ENCODE peak calls at places on chromosomes 3 and 15, in ten cellular contexts. L is psoas muscle, F is foreskin fibroblast, J is upper lobe of right lung, V is astrocyte of the cerebellum, W is heart right ventricle, Y is cardiac fibroblast, E is fibroblast of lung, T is hepatocyte, X is uterus. U is an unnamed sample.

GRCh38 chr3:66419053-66419440 is 81.8 kb downstream of the LRIG1 start:
- DNase-seq in L (no peak), F (no peak), J (no peak), V (no peak), W (no peak), Y (no peak), E (no peak), T (no peak), X (no peak), U (no peak)

GRCh38 chr3:13385373-13385965 is 34.7 kb downstream of the NUP210 start:
- DNase-seq in L (no peak), F (no peak), J (no peak), V (no peak), W (no peak), Y (no peak), E (peak), T (no peak), X (no peak), U (no peak)

GRCh38 chr3:50125541-50126286 is 29.4 kb upstream of the SEMA3F start:
- DNase-seq in L (no peak), F (no peak), J (peak), V (no peak), W (no peak), Y (no peak), E (no peak), T (no peak), X (no peak), U (no peak)

GRCh38 chr3:11583638-11584046 is 60.1 kb downstream of the VGLL4 start:
- DNase-seq in L (no peak), F (no peak), J (no peak), V (no peak), W (no peak), Y (peak), E (peak), T (no peak), X (no peak), U (no peak)

GRCh38 chr3:171420667-171421066 is 39.5 kb downstream of the TNIK start:
- DNase-seq in L (no peak), F (no peak), J (no peak), V (no peak), W (no peak), Y (peak), E (peak), T (no peak), X (no peak), U (no peak)

GRCh38 chr3:30693470-30694120 is 87.2 kb downstream of the TGFBR2 start:
- DNase-seq in L (no peak), F (peak), J (no peak), V (peak), W (no peak), Y (peak), E (peak), T (peak), X (peak), U (no peak)

GRCh38 chr3:17810759-17811158 is 68.3 kb upstream of the TBC1D5 start:
- DNase-seq in L (no peak), F (peak), J (no peak), V (no peak), W (no peak), Y (peak), E (peak), T (no peak), X (no peak), U (no peak)

GRCh38 chr15:39397883-39398282 is 183.0 kb upstream of the THBS1 start:
- DNase-seq in L (no peak), F (no peak), J (no peak), V (no peak), W (no peak), Y (no peak), E (peak), T (no peak), X (no peak), U (no peak)

GRCh38 chr15:50814634-50815033 is 49.1 kb upstream of the SPPL2A start:
- DNase-seq in L (no peak), F (no peak), J (no peak), V (no peak), W (no peak), Y (no peak), E (no peak), T (no peak), X (no peak), U (no peak)

GRCh38 chr3:159837725-159838124 is 150.9 kb upstream of the IL12A start:
- DNase-seq in L (no peak), F (no peak), J (no peak), V (no peak), W (no peak), Y (no peak), E (peak), T (no peak), X (no peak), U (no peak)

GRCh38 chr3:117036259-117036799 is 326.8 kb downstream of the TUSC7 start:
- DNase-seq in L (no peak), F (peak), J (no peak), V (no peak), W (no peak), Y (peak), E (peak), T (peak), X (peak), U (peak)

GRCh38 chr15:69664572-69665326 is 212.1 kb downstream of the RPLP1 start:
- DNase-seq in L (no peak), F (no peak), J (no peak), V (no peak), W (no peak), Y (no peak), E (no peak), T (no peak), X (no peak), U (no peak)

GRCh38 chr3:172516318-172517214 is 6.7 kb downstream of the TNFSF10 start:
- DNase-seq in L (peak), F (peak), J (no peak), V (peak), W (peak), Y (peak), E (peak), T (peak), X (peak), U (no peak)

GRCh38 chr3:115790759-115791158 is 167.4 kb downstream of the GAP43 start:
- DNase-seq in L (no peak), F (peak), J (no peak), V (peak), W (no peak), Y (peak), E (peak), T (peak), X (no peak), U (peak)

GRCh38 chr15:22933641-22934061 is 46.5 kb downstream of the CYFIP1 start:
- DNase-seq in L (no peak), F (no peak), J (no peak), V (peak), W (no peak), Y (no peak), E (peak), T (no peak), X (no peak), U (no peak)

GRCh38 chr3:139136459-139137190 is 91.9 kb upstream of the PRR23C start:
- DNase-seq in L (no peak), F (no peak), J (no peak), V (no peak), W (no peak), Y (no peak), E (no peak), T (no peak), X (no peak), U (no peak)

GRCh38 chr3:46110701-46111493 is 83.6 kb upstream of the XCR1 start:
- DNase-seq in L (no peak), F (peak), J (no peak), V (peak), W (no peak), Y (peak), E (peak), T (peak), X (no peak), U (peak)

GRCh38 chr15:48396020-48396419 is 64.8 kb downstream of the DUT start:
- DNase-seq in L (no peak), F (no peak), J (no peak), V (no peak), W (no peak), Y (no peak), E (no peak), T (no peak), X (no peak), U (no peak)

GRCh38 chr3:16982439-16982838 is 97.7 kb downstream of the PLCL2 start:
- DNase-seq in L (no peak), F (no peak), J (no peak), V (no peak), W (no peak), Y (no peak), E (no peak), T (no peak), X (no peak), U (no peak)

GRCh38 chr3:184880616-184881015 is 68.7 kb downstream of the VPS8 start:
- DNase-seq in L (no peak), F (no peak), J (no peak), V (no peak), W (no peak), Y (no peak), E (peak), T (no peak), X (no peak), U (no peak)

GRCh38 chr3:151875759-151876158 is 2.3 kb downstream of the SUCNR1 start:
- DNase-seq in L (no peak), F (no peak), J (no peak), V (no peak), W (no peak), Y (no peak), E (no peak), T (peak), X (no peak), U (no peak)

GRCh38 chr15:74319596-74320357 is 47.7 kb downstream of the CYP11A1 start:
- DNase-seq in L (peak), F (no peak), J (no peak), V (no peak), W (peak), Y (peak), E (no peak), T (no peak), X (no peak), U (no peak)

GRCh38 chr3:133494469-133494868 is 79.0 kb upstream of the CDV3 start:
- DNase-seq in L (no peak), F (no peak), J (no peak), V (no peak), W (no peak), Y (peak), E (peak), T (no peak), X (no peak), U (no peak)

GRCh38 chr15:85339976-85340665 is 40.3 kb upstream of the AKAP13 start:
- DNase-seq in L (no peak), F (no peak), J (no peak), V (no peak), W (no peak), Y (no peak), E (peak), T (no peak), X (no peak), U (no peak)

GRCh38 chr3:115330406-115330805 is 183.3 kb upstream of the ZBTB20 start:
- DNase-seq in L (no peak), F (peak), J (no peak), V (peak), W (no peak), Y (peak), E (peak), T (no peak), X (no peak), U (peak)

GRCh38 chr3:113247664-113248458 is 36.5 kb downstream of the BOC start:
- DNase-seq in L (no peak), F (no peak), J (no peak), V (no peak), W (no peak), Y (peak), E (no peak), T (no peak), X (peak), U (no peak)

GRCh38 chr3:120498947-120499346 is 48.2 kb upstream of the FSTL1 start:
- DNase-seq in L (no peak), F (peak), J (no peak), V (peak), W (no peak), Y (peak), E (peak), T (peak), X (peak), U (peak)

GRCh38 chr3:197996855-197997254 is 36.8 kb downstream of the LMLN start:
- DNase-seq in L (no peak), F (no peak), J (no peak), V (no peak), W (no peak), Y (no peak), E (no peak), T (no peak), X (no peak), U (no peak)

GRCh38 chr15:39243396-39243795 is 337.5 kb upstream of the THBS1 start:
- DNase-seq in L (no peak), F (no peak), J (no peak), V (no peak), W (no peak), Y (no peak), E (peak), T (no peak), X (no peak), U (no peak)

GRCh38 chr3:62562017-62562416 is 188.7 kb upstream of the FEZF2 start:
- DNase-seq in L (no peak), F (peak), J (no peak), V (peak), W (no peak), Y (peak), E (peak), T (no peak), X (no peak), U (peak)

GRCh38 chr3:42819351-42819965 is 10.2 kb downstream of the ACKR2 start:
- DNase-seq in L (no peak), F (no peak), J (no peak), V (no peak), W (no peak), Y (no peak), E (no peak), T (peak), X (no peak), U (no peak)

GRCh38 chr15:101193063-101193712 is 58.7 kb downstream of the CHSY1 start:
- DNase-seq in L (peak), F (no peak), J (no peak), V (no peak), W (peak), Y (peak), E (no peak), T (no peak), X (no peak), U (no peak)

GRCh38 chr15:53527996-53528395 is 231.5 kb downstream of the WDR72 start:
- DNase-seq in L (no peak), F (no peak), J (no peak), V (no peak), W (no peak), Y (no peak), E (no peak), T (no peak), X (no peak), U (no peak)

GRCh38 chr3:127694467-127695215 is 21.9 kb downstream of the ABTB1 start:
- DNase-seq in L (peak), F (no peak), J (peak), V (no peak), W (peak), Y (no peak), E (peak), T (no peak), X (no peak), U (no peak)

GRCh38 chr3:135803291-135803690 is 162.2 kb upstream of the PPP2R3A start:
- DNase-seq in L (no peak), F (no peak), J (no peak), V (no peak), W (no peak), Y (no peak), E (peak), T (no peak), X (no peak), U (no peak)

GRCh38 chr3:178585439-178585838 is 49.2 kb downstream of the KCNMB2 start:
- DNase-seq in L (no peak), F (no peak), J (no peak), V (no peak), W (no peak), Y (no peak), E (no peak), T (no peak), X (no peak), U (no peak)
- TF ChIP-seq CTCF in L (no peak), F (no peak), J (no peak), V (no peak), W (no peak), Y (no peak), E (no peak), T (no peak), X (no peak), U (no peak)

DNA sequence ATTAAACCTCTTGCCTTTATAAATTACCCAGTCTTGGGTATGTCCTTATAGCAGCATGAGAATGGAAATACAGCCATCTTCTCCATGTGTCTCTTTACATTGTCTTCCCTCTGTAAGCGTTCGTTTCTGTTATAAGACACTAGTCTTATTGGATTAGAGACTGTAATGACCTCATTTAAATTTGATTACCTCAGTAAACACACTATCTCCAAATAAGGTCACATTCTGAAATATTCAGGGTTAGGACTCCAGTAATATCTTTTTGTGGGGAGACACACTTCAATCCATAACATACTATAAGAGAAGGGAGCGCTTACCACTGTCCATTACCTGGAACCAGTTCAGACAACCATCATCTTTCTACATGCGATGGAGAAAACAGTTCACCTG is 34.3 kb upstream of the CD47 start:
- DNase-seq in L (no peak), F (no peak), J (no peak), V (no peak), W (no peak), Y (no peak), E (no peak), T (no peak), X (no peak), U (no peak)
- H3K4me3 ChIP-seq in L (no peak), F (no peak), J (no peak), V (no peak), W (no peak), Y (no peak), E (no peak), T (no peak), X (no peak), U (no peak)

DNA sequence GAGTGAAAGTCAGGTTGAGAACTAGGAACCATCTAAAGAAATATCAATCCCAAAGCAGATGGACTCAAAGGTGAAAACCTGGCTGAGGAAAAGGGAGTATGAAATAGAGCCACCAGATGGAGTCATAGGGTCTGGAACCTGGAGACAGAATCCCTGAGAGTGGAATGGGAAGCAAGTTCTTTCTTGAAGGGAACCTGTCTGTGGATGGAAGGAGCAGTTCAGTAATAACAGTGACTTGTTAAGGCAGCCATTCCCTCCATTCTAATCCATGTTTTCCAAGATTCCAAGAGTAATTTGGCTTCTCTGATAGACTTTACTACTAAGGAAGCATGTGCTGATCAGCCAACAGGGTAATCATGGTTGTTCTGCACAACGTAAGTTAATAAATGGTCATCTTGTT is 22.5 kb upstream of the AQP9 start:
- DNase-seq in L (no peak), F (no peak), J (no peak), V (no peak), W (no peak), Y (peak), E (no peak), T (peak), X (no peak), U (no peak)
- TF ChIP-seq CTCF in L (no peak), F (peak), J (peak), V (peak), W (peak), Y (peak), E (peak), T (peak), X (no peak), U (peak)

GRCh38 chr15:91855241-91855640 is 1.7 kb downstream of the SLCO3A1 start:
- DNase-seq in L (no peak), F (no peak), J (no peak), V (no peak), W (no peak), Y (no peak), E (no peak), T (no peak), X (no peak), U (no peak)

GRCh38 chr15:91855684-91856553 is 2.4 kb downstream of the SLCO3A1 start:
- DNase-seq in L (no peak), F (no peak), J (peak), V (no peak), W (no peak), Y (no peak), E (no peak), T (peak), X (no peak), U (no peak)

GRCh38 chr15:91860498-91860897 is 7.0 kb downstream of the SLCO3A1 start:
- DNase-seq in L (no peak), F (no peak), J (no peak), V (no peak), W (no peak), Y (no peak), E (no peak), T (no peak), X (no peak), U (no peak)

GRCh38 chr15:91857224-91857585 is 3.7 kb downstream of the SLCO3A1 start:
- DNase-seq in L (no peak), F (no peak), J (no peak), V (no peak), W (no peak), Y (no peak), E (no peak), T (no peak), X (no peak), U (no peak)

GRCh38 chr15:91857772-91858171 is 4.3 kb downstream of the SLCO3A1 start:
- DNase-seq in L (no peak), F (no peak), J (no peak), V (no peak), W (no peak), Y (no peak), E (no peak), T (no peak), X (no peak), U (no peak)
- H3K4me3 ChIP-seq in L (no peak), F (no peak), J (no peak), V (no peak), W (no peak), Y (no peak), E (no peak), T (no peak), X (no peak), U (no peak)

DNA sequence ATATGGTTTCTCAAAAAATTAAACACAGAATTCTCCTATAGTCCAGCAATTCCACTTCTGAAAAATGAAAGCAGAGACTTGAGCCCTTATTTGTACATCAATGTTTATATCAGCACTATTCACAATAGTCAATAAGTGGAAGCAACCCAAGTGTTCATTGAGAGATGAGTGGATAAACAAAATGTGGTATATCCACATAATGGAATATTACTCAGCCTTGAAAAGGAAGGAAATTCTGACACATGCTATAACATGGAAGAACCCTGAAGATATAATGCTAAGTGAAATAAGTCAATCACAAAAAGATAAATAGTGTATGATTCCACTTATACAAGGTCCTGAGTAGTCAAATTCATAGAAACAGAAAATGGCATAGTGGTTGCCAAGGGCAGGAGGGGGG is 76.6 kb downstream of the MTHFS start:
- DNase-seq in L (no peak), F (no peak), J (no peak), V (no peak), W (no peak), Y (no peak), E (no peak), T (no peak), X (no peak), U (no peak)
- TF ChIP-seq CTCF in L (no peak), F (no peak), J (no peak), V (no peak), W (no peak), Y (no peak), E (no peak), T (no peak), X (no peak), U (no peak)